ENCODE peak calls at places on chromosomes 2 and 18, in nine cellular contexts. Y is T-helper 2 cell treated with Interferon-gamma antibody and Interleukin-4, amounts not matched to agents 5 μg/mL and 100 μg/mL, for 36 hours; K is NB4; H is NCI-H1436; C is memory B cell; P is stimulated activated CD8-positive, alpha-beta memory T cell treated with anti-CD3 and anti-CD28 coated beads, Interleukin-15, amount 100 ng/mL, for 24 hours; B is activated naive CD4-positive, alpha-beta T cell treated with Interleukin-2 at 50 U/mL for 16 hours; G is iPS-NIHi11; O is hippocampal formation. E is an unnamed sample.

GRCh38 chr2:162968306-162968705 is 129.7 kb upstream of the KCNH7 start:
- DNase-seq in Y (no peak), K (no peak), H (no peak), C (no peak), P (no peak), B (no peak), G (no peak), O (no peak), E (no peak)

GRCh38 chr18:1048048-1048447 is 143.4 kb downstream of the ADCYAP1 start:
- DNase-seq in Y (no peak), K (no peak), H (no peak), C (no peak), P (no peak), B (no peak), G (no peak), O (no peak), E (no peak)

GRCh38 chr18:58896734-58897508 is 32.2 kb downstream of the ZNF532 start:
- DNase-seq in Y (no peak), K (no peak), H (no peak), C (no peak), P (no peak), B (no peak), G (no peak), O (no peak), E (no peak)

GRCh38 chr2:172745636-172746035 is 10.0 kb downstream of the RAPGEF4 start:
- DNase-seq in Y (no peak), K (no peak), H (no peak), C (no peak), P (no peak), B (no peak), G (no peak), O (no peak), E (no peak)

GRCh38 chr2:233476083-233476410 is 90.5 kb downstream of the USP40 start:
- DNase-seq in Y (no peak), K (no peak), H (no peak), C (no peak), P (no peak), B (no peak), G (no peak), O (no peak), E (no peak)

GRCh38 chr2:121205321-121205942 is 79.6 kb downstream of the TFCP2L1 start:
- DNase-seq in Y (no peak), K (no peak), H (no peak), C (no peak), P (no peak), B (no peak), G (no peak), O (peak; percentile 0), E (no peak)

GRCh38 chr18:44507729-44508325 is 172.9 kb upstream of the SETBP1 start:
- DNase-seq in Y (peak; percentile 21), K (peak; percentile 24), H (no peak), C (peak; percentile 19), P (no peak), B (no peak), G (no peak), O (peak; percentile 38), E (no peak)

GRCh38 chr2:81650048-81650971 is 1345.8 kb upstream of the LRRTM1 start:
- DNase-seq in Y (no peak), K (peak; percentile 8), H (no peak), C (no peak), P (no peak), B (no peak), G (no peak), O (no peak), E (no peak)

GRCh38 chr2:37585295-37585908 is 86.0 kb downstream of the CDC42EP3 start:
- DNase-seq in Y (no peak), K (no peak), H (no peak), C (no peak), P (no peak), B (peak; percentile 49), G (no peak), O (no peak), E (peak; percentile 75)

GRCh38 chr2:9378433-9379371 is 44.6 kb downstream of the ITGB1BP1 start:
- DNase-seq in Y (no peak), K (no peak), H (no peak), C (no peak), P (no peak), B (no peak), G (no peak), O (peak; percentile 15), E (no peak)

GRCh38 chr2:11833601-11834000 is 87.2 kb downstream of the LPIN1 start:
- DNase-seq in Y (no peak), K (peak; percentile 66), H (no peak), C (no peak), P (no peak), B (no peak), G (no peak), O (no peak), E (no peak)

E was measured in activated effector memory CD4-positive, alpha-beta T cell treated with anti-CD3 and anti-CD28 coated beads, Interleukin-2, amount 50 U/mL, for 16 hours.